ENCODE peak calls at places on chromosomes 3 and 15, in ten cellular contexts. One of them, this sample, is unnamed.

GRCh38 chr3:188646592-188646991 is 492.6 kb downstream of the LPP start:
- DNase-seq in transverse colon: no peak
- DNase-seq in heart right ventricle: no peak
- DNase-seq in epithelial cell of esophagus: no peak
- DNase-seq in GM12878: no peak
- DNase-seq in hepatocyte: peak
- DNase-seq in kidney: no peak
- DNase-seq in tibial artery: no peak
- DNase-seq in breast epithelium: no peak
- DNase-seq in fibroblast of pulmonary artery: peak
- DNase-seq in this sample: no peak

GRCh38 chr3:194259982-194260856 is 90.9 kb downstream of the CPN2 start:
- DNase-seq in transverse colon: no peak
- DNase-seq in GM12878: no peak
- DNase-seq in fibroblast of pulmonary artery: peak
- DNase-seq in hepatocyte: no peak
- DNase-seq in heart right ventricle: no peak
- DNase-seq in kidney: no peak
- DNase-seq in breast epithelium: no peak
- DNase-seq in tibial artery: no peak
- DNase-seq in epithelial cell of esophagus: peak
- DNase-seq in this sample: no peak

GRCh38 chr15:73172508-73172907 is 120.2 kb downstream of the NEO1 start:
- DNase-seq in heart right ventricle: no peak
- DNase-seq in kidney: no peak
- DNase-seq in GM12878: no peak
- DNase-seq in fibroblast of pulmonary artery: no peak
- DNase-seq in breast epithelium: no peak
- DNase-seq in hepatocyte: no peak
- DNase-seq in epithelial cell of esophagus: no peak
- DNase-seq in tibial artery: no peak
- DNase-seq in transverse colon: no peak
- DNase-seq in this sample: no peak

GRCh38 chr3:32045091-32045964 is 61.1 kb upstream of the GPD1L start:
- DNase-seq in epithelial cell of esophagus: peak
- DNase-seq in transverse colon: peak
- DNase-seq in hepatocyte: peak
- DNase-seq in breast epithelium: no peak
- DNase-seq in GM12878: no peak
- DNase-seq in kidney: no peak
- DNase-seq in tibial artery: peak
- DNase-seq in fibroblast of pulmonary artery: peak
- DNase-seq in heart right ventricle: peak
- DNase-seq in this sample: no peak

GRCh38 chr3:126056123-126056522 is 27.8 kb downstream of the SLC41A3 start:
- DNase-seq in kidney: no peak
- DNase-seq in transverse colon: no peak
- DNase-seq in tibial artery: no peak
- DNase-seq in epithelial cell of esophagus: no peak
- DNase-seq in hepatocyte: no peak
- DNase-seq in heart right ventricle: no peak
- DNase-seq in breast epithelium: no peak
- DNase-seq in fibroblast of pulmonary artery: no peak
- DNase-seq in GM12878: no peak
- DNase-seq in this sample: no peak

GRCh38 chr15:70555713-70556112 is 207.6 kb downstream of the UACA start:
- DNase-seq in GM12878: no peak
- DNase-seq in epithelial cell of esophagus: no peak
- DNase-seq in breast epithelium: peak
- DNase-seq in transverse colon: no peak
- DNase-seq in hepatocyte: no peak
- DNase-seq in kidney: no peak
- DNase-seq in tibial artery: no peak
- DNase-seq in fibroblast of pulmonary artery: no peak
- DNase-seq in heart right ventricle: no peak
- DNase-seq in this sample: peak

GRCh38 chr15:88476635-88477038 is 9.1 kb downstream of the MRPS11 start:
- DNase-seq in transverse colon: no peak
- DNase-seq in kidney: no peak
- DNase-seq in fibroblast of pulmonary artery: peak
- DNase-seq in breast epithelium: no peak
- DNase-seq in heart right ventricle: peak
- DNase-seq in tibial artery: no peak
- DNase-seq in GM12878: no peak
- DNase-seq in epithelial cell of esophagus: peak
- DNase-seq in hepatocyte: peak
- DNase-seq in this sample: peak

GRCh38 chr15:90035095-90035834 is 34.1 kb downstream of the ZNF710 start:
- DNase-seq in epithelial cell of esophagus: peak
- DNase-seq in kidney: peak
- DNase-seq in GM12878: no peak
- DNase-seq in hepatocyte: peak
- DNase-seq in heart right ventricle: peak
- DNase-seq in transverse colon: peak
- DNase-seq in tibial artery: peak
- DNase-seq in fibroblast of pulmonary artery: peak
- DNase-seq in breast epithelium: peak
- DNase-seq in this sample: no peak

GRCh38 chr15:41887161-41887560 is 6.7 kb downstream of the SPTBN5 start:
- DNase-seq in epithelial cell of esophagus: no peak
- DNase-seq in tibial artery: no peak
- DNase-seq in GM12878: no peak
- DNase-seq in breast epithelium: no peak
- DNase-seq in heart right ventricle: no peak
- DNase-seq in fibroblast of pulmonary artery: no peak
- DNase-seq in kidney: no peak
- DNase-seq in hepatocyte: no peak
- DNase-seq in transverse colon: no peak
- DNase-seq in this sample: no peak

GRCh38 chr15:71691700-71692417 is 118.5 kb upstream of the NR2E3 start:
- DNase-seq in tibial artery: peak
- DNase-seq in hepatocyte: no peak
- DNase-seq in fibroblast of pulmonary artery: peak
- DNase-seq in heart right ventricle: peak
- DNase-seq in transverse colon: no peak
- DNase-seq in epithelial cell of esophagus: peak
- DNase-seq in GM12878: no peak
- DNase-seq in breast epithelium: peak
- DNase-seq in kidney: no peak
- DNase-seq in this sample: no peak

GRCh38 chr3:140467104-140467577 is 210.7 kb upstream of the TRIM42 start:
- DNase-seq in GM12878: no peak
- DNase-seq in epithelial cell of esophagus: peak
- DNase-seq in breast epithelium: no peak
- DNase-seq in tibial artery: no peak
- DNase-seq in kidney: no peak
- DNase-seq in heart right ventricle: no peak
- DNase-seq in transverse colon: no peak
- DNase-seq in hepatocyte: peak
- DNase-seq in fibroblast of pulmonary artery: no peak
- DNase-seq in this sample: no peak

GRCh38 chr15:83210619-83211018 is 3.0 kb upstream of the HDGFL3 start:
- DNase-seq in tibial artery: no peak
- DNase-seq in transverse colon: no peak
- DNase-seq in GM12878: no peak
- DNase-seq in epithelial cell of esophagus: peak
- DNase-seq in heart right ventricle: no peak
- DNase-seq in hepatocyte: peak
- DNase-seq in fibroblast of pulmonary artery: peak
- DNase-seq in breast epithelium: peak
- DNase-seq in kidney: no peak
- DNase-seq in this sample: peak

GRCh38 chr15:41392659-41393058 is 9.6 kb downstream of the NDUFAF1 start:
- DNase-seq in epithelial cell of esophagus: no peak
- DNase-seq in breast epithelium: no peak
- DNase-seq in tibial artery: no peak
- DNase-seq in kidney: no peak
- DNase-seq in GM12878: no peak
- DNase-seq in fibroblast of pulmonary artery: no peak
- DNase-seq in heart right ventricle: no peak
- DNase-seq in hepatocyte: no peak
- DNase-seq in transverse colon: no peak
- DNase-seq in this sample: no peak

GRCh38 chr3:169765281-169765624 is 393 bp upstream of the TERC start:
- DNase-seq in breast epithelium: no peak
- DNase-seq in GM12878: no peak
- DNase-seq in transverse colon: no peak
- DNase-seq in kidney: no peak
- DNase-seq in epithelial cell of esophagus: no peak
- DNase-seq in heart right ventricle: no peak
- DNase-seq in fibroblast of pulmonary artery: no peak
- DNase-seq in tibial artery: no peak
- DNase-seq in hepatocyte: no peak
- DNase-seq in this sample: no peak
- H3K4me3 ChIP-seq in breast epithelium: peak
- H3K4me3 ChIP-seq in GM12878: peak
- H3K4me3 ChIP-seq in transverse colon: peak
- H3K4me3 ChIP-seq in kidney: peak
- H3K4me3 ChIP-seq in epithelial cell of esophagus: peak
- H3K4me3 ChIP-seq in heart right ventricle: peak
- H3K4me3 ChIP-seq in fibroblast of pulmonary artery: peak
- H3K4me3 ChIP-seq in tibial artery: peak
- H3K4me3 ChIP-seq in hepatocyte: no peak
- H3K4me3 ChIP-seq in this sample: peak

GRCh38 chr3:143763568-143764162 is 84.6 kb downstream of the SLC9A9 start:
- DNase-seq in epithelial cell of esophagus: peak
- DNase-seq in hepatocyte: peak
- DNase-seq in tibial artery: no peak
- DNase-seq in breast epithelium: no peak
- DNase-seq in GM12878: no peak
- DNase-seq in fibroblast of pulmonary artery: peak
- DNase-seq in kidney: no peak
- DNase-seq in transverse colon: no peak
- DNase-seq in heart right ventricle: no peak
- DNase-seq in this sample: no peak

GRCh38 chr3:143769663-143770062 is 78.6 kb downstream of the SLC9A9 start:
- DNase-seq in fibroblast of pulmonary artery: peak
- DNase-seq in GM12878: no peak
- DNase-seq in breast epithelium: no peak
- DNase-seq in heart right ventricle: no peak
- DNase-seq in hepatocyte: peak
- DNase-seq in kidney: no peak
- DNase-seq in epithelial cell of esophagus: peak
- DNase-seq in tibial artery: no peak
- DNase-seq in transverse colon: no peak
- DNase-seq in this sample: no peak

DNA sequence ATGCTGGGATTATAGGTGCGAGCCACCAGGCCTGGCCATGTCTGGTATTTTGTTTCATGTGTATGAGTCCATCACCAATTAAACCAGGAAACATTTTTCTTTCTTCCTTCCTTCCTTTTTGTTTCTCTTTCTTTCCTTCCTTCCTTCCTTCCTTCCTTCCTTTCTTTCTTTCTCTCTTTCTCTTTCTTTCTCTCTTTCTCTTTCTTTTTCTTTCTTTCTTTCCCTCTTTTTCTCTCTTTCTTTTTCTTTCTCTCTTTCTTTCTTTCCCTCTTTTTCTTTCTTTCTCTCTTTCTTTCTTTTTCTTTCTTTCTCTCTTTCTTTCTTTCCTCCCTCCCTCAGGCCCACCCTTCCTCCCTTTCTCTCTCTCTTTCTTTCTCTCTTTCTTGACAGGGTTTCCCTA is 83.4 kb downstream of the SLC9A9 start:
- DNase-seq in tibial artery: no peak
- DNase-seq in epithelial cell of esophagus: no peak
- DNase-seq in heart right ventricle: no peak
- DNase-seq in kidney: no peak
- DNase-seq in transverse colon: no peak
- DNase-seq in fibroblast of pulmonary artery: no peak
- DNase-seq in hepatocyte: no peak
- DNase-seq in GM12878: no peak
- DNase-seq in breast epithelium: no peak
- DNase-seq in this sample: no peak
- TF ChIP-seq CTCF in tibial artery: no peak
- TF ChIP-seq CTCF in epithelial cell of esophagus: no peak
- TF ChIP-seq CTCF in heart right ventricle: no peak
- TF ChIP-seq CTCF in kidney: no peak
- TF ChIP-seq CTCF in transverse colon: no peak
- TF ChIP-seq CTCF in fibroblast of pulmonary artery: no peak
- TF ChIP-seq CTCF in hepatocyte: no peak
- TF ChIP-seq CTCF in GM12878: no peak
- TF ChIP-seq CTCF in breast epithelium: no peak
- TF ChIP-seq CTCF in this sample: no peak

DNA sequence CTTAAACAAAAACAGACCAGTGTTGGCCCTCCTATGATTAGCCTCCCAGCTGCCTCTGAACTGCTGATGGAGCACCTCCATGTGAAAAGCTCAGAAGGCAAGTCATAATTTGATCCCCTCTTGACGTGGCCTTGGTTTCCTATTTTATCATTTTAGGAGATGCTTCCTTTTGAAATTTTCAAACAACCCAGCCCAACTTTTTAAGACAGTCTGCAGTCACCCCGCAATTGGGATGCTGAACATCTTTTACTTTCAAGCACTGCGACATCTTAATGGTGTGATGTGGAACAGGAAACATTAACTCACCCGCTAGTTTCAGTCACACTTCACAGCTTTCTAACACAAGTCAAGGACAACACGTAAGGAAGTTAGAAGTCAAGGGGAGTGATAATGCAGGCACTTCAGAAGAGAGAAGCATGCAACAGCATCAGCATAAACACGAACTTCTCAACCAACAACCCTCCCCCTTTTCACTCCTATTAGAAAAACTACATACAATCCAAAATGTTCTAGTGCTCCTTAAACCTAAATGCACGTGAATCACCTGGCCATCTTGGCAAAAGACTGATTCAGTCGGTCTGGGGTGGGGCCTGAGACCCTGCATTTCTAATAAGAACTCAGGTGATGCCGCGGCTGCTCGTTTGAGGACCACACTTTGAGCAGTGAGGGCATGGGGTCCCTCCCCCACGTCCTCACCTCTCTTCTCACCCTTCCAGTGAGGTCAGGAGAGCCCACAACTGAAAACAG is 161.5 kb downstream of the FOXP1 start:
- DNase-seq in transverse colon: no peak
- DNase-seq in epithelial cell of esophagus: no peak
- DNase-seq in hepatocyte: no peak
- DNase-seq in GM12878: peak
- DNase-seq in tibial artery: no peak
- DNase-seq in kidney: no peak
- DNase-seq in breast epithelium: no peak
- DNase-seq in fibroblast of pulmonary artery: no peak
- DNase-seq in heart right ventricle: no peak
- DNase-seq in this sample: peak
- H3K4me3 ChIP-seq in transverse colon: no peak
- H3K4me3 ChIP-seq in epithelial cell of esophagus: no peak
- H3K4me3 ChIP-seq in hepatocyte: no peak
- H3K4me3 ChIP-seq in GM12878: no peak
- H3K4me3 ChIP-seq in tibial artery: no peak
- H3K4me3 ChIP-seq in kidney: no peak
- H3K4me3 ChIP-seq in breast epithelium: no peak
- H3K4me3 ChIP-seq in fibroblast of pulmonary artery: no peak
- H3K4me3 ChIP-seq in heart right ventricle: no peak
- H3K4me3 ChIP-seq in this sample: no peak

DNA sequence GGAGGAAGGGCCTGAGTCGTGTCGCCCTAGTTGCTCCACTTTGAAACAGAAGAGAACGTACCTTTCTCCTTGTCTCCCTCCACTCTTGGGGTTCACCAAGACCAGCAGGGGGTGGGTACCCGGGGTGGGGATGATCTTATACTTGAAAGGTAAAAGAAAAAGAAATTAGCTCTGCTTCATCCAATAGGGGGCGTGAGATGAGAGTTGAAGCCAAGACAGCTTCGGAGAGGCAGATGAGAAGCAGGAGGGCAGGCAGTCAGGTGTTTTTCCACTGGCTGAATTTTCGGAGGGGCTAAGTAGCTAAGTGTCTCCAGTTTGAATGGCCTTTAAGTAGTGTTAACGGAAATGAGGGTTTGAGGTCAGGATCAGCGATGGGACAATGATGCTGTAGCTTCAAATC is 100.4 kb downstream of the DGKG start:
- DNase-seq in epithelial cell of esophagus: no peak
- DNase-seq in kidney: no peak
- DNase-seq in hepatocyte: no peak
- DNase-seq in fibroblast of pulmonary artery: no peak
- DNase-seq in transverse colon: no peak
- DNase-seq in tibial artery: no peak
- DNase-seq in heart right ventricle: no peak
- DNase-seq in GM12878: no peak
- DNase-seq in breast epithelium: no peak
- DNase-seq in this sample: peak
- TF ChIP-seq CTCF in epithelial cell of esophagus: no peak
- TF ChIP-seq CTCF in kidney: no peak
- TF ChIP-seq CTCF in hepatocyte: peak
- TF ChIP-seq CTCF in fibroblast of pulmonary artery: peak
- TF ChIP-seq CTCF in transverse colon: no peak
- TF ChIP-seq CTCF in tibial artery: no peak
- TF ChIP-seq CTCF in heart right ventricle: no peak
- TF ChIP-seq CTCF in GM12878: peak
- TF ChIP-seq CTCF in breast epithelium: no peak
- TF ChIP-seq CTCF in this sample: peak